ENCODE peak calls at places on chromosomes 3 and 15, in five cellular contexts. One of them, this sample, is unnamed.

GRCh38 chr3:177340243-177340830 is 143.1 kb upstream of the TBL1XR1 start:
- DNase-seq in stomach: no peak
- DNase-seq in sigmoid colon: no peak
- DNase-seq in SK-N-SH: no peak
- DNase-seq in esophagus muscularis mucosa: no peak
- DNase-seq in this sample: no peak

GRCh38 chr15:68460166-68460565 is 28.2 kb upstream of the ITGA11 start:
- DNase-seq in stomach: no peak
- DNase-seq in sigmoid colon: no peak
- DNase-seq in SK-N-SH: no peak
- DNase-seq in esophagus muscularis mucosa: no peak
- DNase-seq in this sample: no peak

GRCh38 chr3:129461022-129461421 is 21.0 kb downstream of the IFT122 start:
- DNase-seq in stomach: no peak
- DNase-seq in sigmoid colon: no peak
- DNase-seq in SK-N-SH: no peak
- DNase-seq in esophagus muscularis mucosa: no peak
- DNase-seq in this sample: no peak

GRCh38 chr15:94703591-94703990 is 472.2 kb downstream of the MCTP2 start:
- DNase-seq in stomach: no peak
- DNase-seq in sigmoid colon: no peak
- DNase-seq in SK-N-SH: no peak
- DNase-seq in esophagus muscularis mucosa: no peak
- DNase-seq in this sample: no peak

GRCh38 chr15:63481105-63481810 is 23.1 kb upstream of the USP3 start:
- DNase-seq in stomach: no peak
- DNase-seq in sigmoid colon: no peak
- DNase-seq in SK-N-SH: no peak
- DNase-seq in esophagus muscularis mucosa: no peak
- DNase-seq in this sample: no peak

GRCh38 chr3:74613060-74613459 is 1.4 kb downstream of the CNTN3 start:
- DNase-seq in stomach: no peak
- DNase-seq in sigmoid colon: no peak
- DNase-seq in SK-N-SH: no peak
- DNase-seq in esophagus muscularis mucosa: no peak
- DNase-seq in this sample: no peak

GRCh38 chr15:81865850-81866537 is 179.8 kb downstream of the MEX3B start:
- DNase-seq in stomach: no peak
- DNase-seq in sigmoid colon: no peak
- DNase-seq in SK-N-SH: no peak
- DNase-seq in esophagus muscularis mucosa: no peak
- DNase-seq in this sample: no peak

GRCh38 chr15:100716456-100717085 is 114.2 kb downstream of the ASB7 start:
- DNase-seq in stomach: no peak
- DNase-seq in sigmoid colon: no peak
- DNase-seq in SK-N-SH: no peak
- DNase-seq in esophagus muscularis mucosa: no peak
- DNase-seq in this sample: no peak

GRCh38 chr3:64642327-64643151 is 45.3 kb downstream of the ADAMTS9 start:
- DNase-seq in stomach: no peak
- DNase-seq in sigmoid colon: no peak
- DNase-seq in SK-N-SH: no peak
- DNase-seq in esophagus muscularis mucosa: no peak
- DNase-seq in this sample: peak

GRCh38 chr3:10518506-10519150 is 13.2 kb upstream of the ATP2B2 start:
- DNase-seq in stomach: peak
- DNase-seq in sigmoid colon: peak
- DNase-seq in SK-N-SH: no peak
- DNase-seq in esophagus muscularis mucosa: no peak
- DNase-seq in this sample: no peak

GRCh38 chr3:9916734-9917680 is at the start of gene IL17RC:
- DNase-seq in stomach: peak
- DNase-seq in sigmoid colon: peak
- DNase-seq in SK-N-SH: peak
- DNase-seq in esophagus muscularis mucosa: peak
- DNase-seq in this sample: peak

GRCh38 chr3:161274691-161275298 is 53.7 kb downstream of the NMD3 start:
- DNase-seq in stomach: no peak
- DNase-seq in sigmoid colon: no peak
- DNase-seq in SK-N-SH: peak
- DNase-seq in esophagus muscularis mucosa: no peak
- DNase-seq in this sample: peak

GRCh38 chr15:35078221-35078915 is 6.7 kb downstream of the NANOGP8 start:
- DNase-seq in stomach: peak
- DNase-seq in sigmoid colon: no peak
- DNase-seq in SK-N-SH: peak
- DNase-seq in esophagus muscularis mucosa: no peak
- DNase-seq in this sample: peak

GRCh38 chr3:162192340-162193004 is 695.9 kb downstream of the OTOL1 start:
- DNase-seq in stomach: no peak
- DNase-seq in sigmoid colon: no peak
- DNase-seq in SK-N-SH: no peak
- DNase-seq in esophagus muscularis mucosa: no peak
- DNase-seq in this sample: no peak

GRCh38 chr15:77974098-77974414 is 103.5 kb downstream of the TBC1D2B start:
- DNase-seq in stomach: peak
- DNase-seq in sigmoid colon: peak
- DNase-seq in SK-N-SH: peak
- DNase-seq in esophagus muscularis mucosa: no peak
- DNase-seq in this sample: no peak

GRCh38 chr3:43766672-43767465 is 76.1 kb downstream of the ABHD5 start:
- DNase-seq in stomach: no peak
- DNase-seq in sigmoid colon: no peak
- DNase-seq in SK-N-SH: no peak
- DNase-seq in esophagus muscularis mucosa: no peak
- DNase-seq in this sample: no peak

GRCh38 chr3:158403013-158403412 is 168.0 kb upstream of the MLF1 start:
- DNase-seq in stomach: no peak
- DNase-seq in sigmoid colon: no peak
- DNase-seq in SK-N-SH: peak
- DNase-seq in esophagus muscularis mucosa: no peak
- DNase-seq in this sample: no peak

GRCh38 chr15:57340673-57341259 is 35.5 kb upstream of the CGNL1 start:
- DNase-seq in stomach: peak
- DNase-seq in sigmoid colon: no peak
- DNase-seq in SK-N-SH: peak
- DNase-seq in esophagus muscularis mucosa: no peak
- DNase-seq in this sample: peak

GRCh38 chr15:25947336-25948080 is 84.4 kb upstream of the ATP10A start:
- DNase-seq in stomach: no peak
- DNase-seq in sigmoid colon: no peak
- DNase-seq in SK-N-SH: no peak
- DNase-seq in esophagus muscularis mucosa: no peak
- DNase-seq in this sample: peak

GRCh38 chr3:190883973-190884832 is 21.7 kb upstream of the GMNC start:
- DNase-seq in stomach: peak
- DNase-seq in sigmoid colon: no peak
- DNase-seq in SK-N-SH: peak
- DNase-seq in esophagus muscularis mucosa: no peak
- DNase-seq in this sample: peak

GRCh38 chr15:56358604-56359003 is 6.6 kb upstream of the TEX9 start:
- DNase-seq in stomach: no peak
- DNase-seq in sigmoid colon: no peak
- DNase-seq in SK-N-SH: no peak
- DNase-seq in esophagus muscularis mucosa: no peak
- DNase-seq in this sample: no peak

GRCh38 chr3:135929670-135930069 is 35.9 kb upstream of the PPP2R3A start:
- DNase-seq in stomach: no peak
- DNase-seq in sigmoid colon: peak
- DNase-seq in SK-N-SH: no peak
- DNase-seq in esophagus muscularis mucosa: peak
- DNase-seq in this sample: no peak

GRCh38 chr15:77666296-77666660 is 33.6 kb upstream of the LINGO1 start:
- DNase-seq in stomach: no peak
- DNase-seq in sigmoid colon: no peak
- DNase-seq in SK-N-SH: no peak
- DNase-seq in esophagus muscularis mucosa: no peak
- DNase-seq in this sample: no peak

GRCh38 chr3:43867673-43868072 is 176.9 kb downstream of the ABHD5 start:
- DNase-seq in stomach: no peak
- DNase-seq in sigmoid colon: no peak
- DNase-seq in SK-N-SH: no peak
- DNase-seq in esophagus muscularis mucosa: peak
- DNase-seq in this sample: no peak

GRCh38 chr3:158659454-158660237 is 12.8 kb downstream of the LXN start:
- DNase-seq in stomach: peak
- DNase-seq in sigmoid colon: peak
- DNase-seq in SK-N-SH: peak
- DNase-seq in esophagus muscularis mucosa: no peak
- DNase-seq in this sample: peak

GRCh38 chr3:124275421-124275820 is 283.5 kb upstream of the ROPN1 start:
- DNase-seq in stomach: no peak
- DNase-seq in sigmoid colon: peak
- DNase-seq in SK-N-SH: no peak
- DNase-seq in esophagus muscularis mucosa: no peak
- DNase-seq in this sample: no peak

GRCh38 chr15:63439536-63440264 is 58.1 kb upstream of the CA12 start:
- DNase-seq in stomach: no peak
- DNase-seq in sigmoid colon: no peak
- DNase-seq in SK-N-SH: no peak
- DNase-seq in esophagus muscularis mucosa: no peak
- DNase-seq in this sample: no peak

GRCh38 chr15:49895337-49896223 is 223.5 kb downstream of the ATP8B4 start:
- DNase-seq in stomach: no peak
- DNase-seq in sigmoid colon: no peak
- DNase-seq in SK-N-SH: no peak
- DNase-seq in esophagus muscularis mucosa: no peak
- DNase-seq in this sample: peak

GRCh38 chr3:173622156-173622555 is 224.6 kb downstream of the NLGN1 start:
- DNase-seq in stomach: no peak
- DNase-seq in sigmoid colon: no peak
- DNase-seq in SK-N-SH: no peak
- DNase-seq in esophagus muscularis mucosa: no peak
- DNase-seq in this sample: no peak

GRCh38 chr3:59559721-59560514 is 510.1 kb upstream of the CFAP20DC start:
- DNase-seq in stomach: no peak
- DNase-seq in sigmoid colon: no peak
- DNase-seq in SK-N-SH: no peak
- DNase-seq in esophagus muscularis mucosa: peak
- DNase-seq in this sample: no peak

GRCh38 chr15:89121414-89121813 is 33.2 kb downstream of the ABHD2 start:
- DNase-seq in stomach: peak
- DNase-seq in sigmoid colon: no peak
- DNase-seq in SK-N-SH: no peak
- DNase-seq in esophagus muscularis mucosa: no peak
- DNase-seq in this sample: no peak

GRCh38 chr15:48674876-48675275 is 29.4 kb upstream of the FBN1 start:
- DNase-seq in stomach: no peak
- DNase-seq in sigmoid colon: no peak
- DNase-seq in SK-N-SH: no peak
- DNase-seq in esophagus muscularis mucosa: no peak
- DNase-seq in this sample: no peak

GRCh38 chr3:46129588-46130272 is 78.4 kb downstream of the CCR1 start:
- DNase-seq in stomach: no peak
- DNase-seq in sigmoid colon: no peak
- DNase-seq in SK-N-SH: no peak
- DNase-seq in esophagus muscularis mucosa: no peak
- DNase-seq in this sample: no peak

GRCh38 chr15:60375255-60375809 is 22.5 kb downstream of the ANXA2 start:
- DNase-seq in stomach: no peak
- DNase-seq in sigmoid colon: no peak
- DNase-seq in SK-N-SH: no peak
- DNase-seq in esophagus muscularis mucosa: no peak
- DNase-seq in this sample: no peak

GRCh38 chr15:60376677-60377095 is 21.1 kb downstream of the ANXA2 start:
- DNase-seq in stomach: no peak
- DNase-seq in sigmoid colon: no peak
- DNase-seq in SK-N-SH: no peak
- DNase-seq in esophagus muscularis mucosa: no peak
- DNase-seq in this sample: no peak

GRCh38 chr15:60381148-60381788 is 16.5 kb downstream of the ANXA2 start:
- DNase-seq in stomach: no peak
- DNase-seq in sigmoid colon: no peak
- DNase-seq in SK-N-SH: no peak
- DNase-seq in esophagus muscularis mucosa: no peak
- DNase-seq in this sample: no peak

GRCh38 chr15:60383008-60383694 is 14.6 kb downstream of the ANXA2 start:
- DNase-seq in stomach: no peak
- DNase-seq in sigmoid colon: no peak
- DNase-seq in SK-N-SH: no peak
- DNase-seq in esophagus muscularis mucosa: no peak
- DNase-seq in this sample: no peak

GRCh38 chr15:60379466-60380274 is 18.1 kb downstream of the ANXA2 start:
- DNase-seq in stomach: no peak
- DNase-seq in sigmoid colon: no peak
- DNase-seq in SK-N-SH: no peak
- DNase-seq in esophagus muscularis mucosa: no peak
- DNase-seq in this sample: peak
- TF ChIP-seq POLR2AphosphoS5 in stomach: peak
- TF ChIP-seq POLR2AphosphoS5 in sigmoid colon: peak
- TF ChIP-seq POLR2AphosphoS5 in SK-N-SH: peak
- TF ChIP-seq POLR2AphosphoS5 in esophagus muscularis mucosa: peak
- TF ChIP-seq POLR2AphosphoS5 in this sample: no peak

DNA sequence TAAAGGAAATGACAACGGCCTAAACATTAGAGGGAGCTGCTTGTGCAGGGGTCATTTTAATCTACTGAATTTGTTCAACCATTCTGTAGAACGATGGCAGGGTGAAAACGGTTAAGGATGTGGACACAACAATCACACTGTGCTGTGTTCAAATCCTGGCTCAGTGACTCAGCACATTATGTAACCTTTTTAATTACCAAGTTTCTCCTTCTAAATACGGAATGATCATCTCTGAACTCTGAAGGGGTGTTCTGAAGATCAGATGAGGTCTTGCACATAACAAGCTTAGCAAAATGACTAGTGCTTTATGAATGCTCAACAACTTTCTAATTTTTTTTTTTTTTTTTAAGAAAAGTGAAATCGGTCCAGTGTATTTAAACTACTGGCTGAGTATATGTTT is 592.8 kb downstream of the FOXP1 start:
- DNase-seq in stomach: no peak
- DNase-seq in sigmoid colon: no peak
- DNase-seq in SK-N-SH: no peak
- DNase-seq in esophagus muscularis mucosa: no peak
- DNase-seq in this sample: no peak
- H3K27ac ChIP-seq in stomach: peak
- H3K27ac ChIP-seq in sigmoid colon: peak
- H3K27ac ChIP-seq in SK-N-SH: no peak
- H3K27ac ChIP-seq in esophagus muscularis mucosa: peak
- H3K27ac ChIP-seq in this sample: no peak

DNA sequence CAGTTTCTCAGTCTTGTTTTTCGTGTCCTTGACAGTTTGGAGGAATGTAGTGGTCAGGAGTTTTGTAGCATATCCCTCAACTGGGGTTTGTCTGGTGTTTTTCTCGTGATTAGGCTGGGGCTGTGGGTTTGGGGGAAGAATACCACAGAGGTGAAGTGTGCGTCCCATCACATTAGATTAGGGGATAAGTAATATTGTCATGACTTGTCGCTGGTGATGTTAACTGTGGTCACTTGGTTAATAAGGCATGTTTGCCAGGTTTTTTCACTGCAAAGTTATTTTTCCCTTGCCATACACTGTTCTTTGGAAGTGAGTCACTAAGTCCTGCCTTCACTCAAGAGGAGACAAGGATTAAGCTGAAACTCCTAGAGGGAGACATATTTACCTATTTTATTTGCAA is 39.1 kb downstream of the PAK2 start:
- DNase-seq in stomach: no peak
- DNase-seq in sigmoid colon: no peak
- DNase-seq in SK-N-SH: no peak
- DNase-seq in esophagus muscularis mucosa: no peak
- DNase-seq in this sample: no peak
- TF ChIP-seq POLR2AphosphoS5 in stomach: no peak
- TF ChIP-seq POLR2AphosphoS5 in sigmoid colon: peak
- TF ChIP-seq POLR2AphosphoS5 in SK-N-SH: peak
- TF ChIP-seq POLR2AphosphoS5 in esophagus muscularis mucosa: no peak
- TF ChIP-seq POLR2AphosphoS5 in this sample: no peak

GRCh38 chr3:69212411-69213160 is 90.2 kb upstream of the LMOD3 start:
- DNase-seq in stomach: no peak
- DNase-seq in sigmoid colon: no peak
- DNase-seq in SK-N-SH: no peak
- DNase-seq in esophagus muscularis mucosa: no peak
- DNase-seq in this sample: no peak
- H3K27ac ChIP-seq in stomach: no peak
- H3K27ac ChIP-seq in sigmoid colon: no peak
- H3K27ac ChIP-seq in SK-N-SH: no peak
- H3K27ac ChIP-seq in esophagus muscularis mucosa: no peak
- H3K27ac ChIP-seq in this sample: no peak

This sample was measured in GM23338.